ENCODE peak calls at places on chromosomes 5 and 9, in six cellular contexts. One of them, this sample, is unnamed.

GRCh38 chr9:133762488-133763271 is 24.5 kb upstream of the SARDH start:
- DNase-seq in CD4-positive, alpha-beta T cell: no peak
- DNase-seq in progenitor cell of endocrine pancreas: no peak
- DNase-seq in hepatocyte: no peak
- DNase-seq in AG10803: no peak
- DNase-seq in GM12865: no peak
- DNase-seq in this sample: no peak

GRCh38 chr5:83987513-83988292 is 267.0 kb upstream of the HAPLN1 start:
- DNase-seq in AG10803: no peak
- DNase-seq in progenitor cell of endocrine pancreas: no peak
- DNase-seq in CD4-positive, alpha-beta T cell: no peak
- DNase-seq in GM12865: no peak
- DNase-seq in hepatocyte: no peak
- DNase-seq in this sample: no peak

GRCh38 chr5:40399349-40399748 is 280.4 kb upstream of the PTGER4 start:
- DNase-seq in GM12865: no peak
- DNase-seq in CD4-positive, alpha-beta T cell: no peak
- DNase-seq in progenitor cell of endocrine pancreas: no peak
- DNase-seq in hepatocyte: no peak
- DNase-seq in AG10803: peak
- DNase-seq in this sample: no peak

GRCh38 chr9:27671591-27671990 is 98.3 kb upstream of the C9orf72 start:
- DNase-seq in AG10803: no peak
- DNase-seq in hepatocyte: no peak
- DNase-seq in GM12865: no peak
- DNase-seq in CD4-positive, alpha-beta T cell: no peak
- DNase-seq in progenitor cell of endocrine pancreas: no peak
- DNase-seq in this sample: no peak

GRCh38 chr9:90974007-90974406 is 172.4 kb downstream of the SYK start:
- DNase-seq in progenitor cell of endocrine pancreas: no peak
- DNase-seq in AG10803: peak
- DNase-seq in GM12865: peak
- DNase-seq in CD4-positive, alpha-beta T cell: no peak
- DNase-seq in hepatocyte: no peak
- DNase-seq in this sample: no peak

GRCh38 chr5:92836861-92837755 is 743.9 kb downstream of the NR2F1-AS1 start:
- DNase-seq in AG10803: peak
- DNase-seq in GM12865: no peak
- DNase-seq in hepatocyte: no peak
- DNase-seq in progenitor cell of endocrine pancreas: no peak
- DNase-seq in CD4-positive, alpha-beta T cell: no peak
- DNase-seq in this sample: no peak

GRCh38 chr5:73615085-73615484 is 10.9 kb upstream of the ARHGEF28 start:
- DNase-seq in AG10803: no peak
- DNase-seq in GM12865: no peak
- DNase-seq in progenitor cell of endocrine pancreas: no peak
- DNase-seq in CD4-positive, alpha-beta T cell: no peak
- DNase-seq in hepatocyte: peak
- DNase-seq in this sample: no peak

GRCh38 chr9:129110740-129111142 is at the start of gene CRAT:
- DNase-seq in GM12865: peak
- DNase-seq in hepatocyte: peak
- DNase-seq in CD4-positive, alpha-beta T cell: peak
- DNase-seq in progenitor cell of endocrine pancreas: peak
- DNase-seq in AG10803: peak
- DNase-seq in this sample: peak

GRCh38 chr5:7916171-7916804 is 47.3 kb downstream of the MTRR start:
- DNase-seq in GM12865: no peak
- DNase-seq in CD4-positive, alpha-beta T cell: no peak
- DNase-seq in hepatocyte: no peak
- DNase-seq in AG10803: peak
- DNase-seq in progenitor cell of endocrine pancreas: no peak
- DNase-seq in this sample: no peak

GRCh38 chr5:33788922-33789321 is 102.9 kb downstream of the ADAMTS12 start:
- DNase-seq in GM12865: no peak
- DNase-seq in AG10803: peak
- DNase-seq in progenitor cell of endocrine pancreas: no peak
- DNase-seq in hepatocyte: no peak
- DNase-seq in CD4-positive, alpha-beta T cell: no peak
- DNase-seq in this sample: no peak

GRCh38 chr9:122121391-122121790 is 28.3 kb upstream of the TTLL11 start:
- DNase-seq in AG10803: no peak
- DNase-seq in CD4-positive, alpha-beta T cell: no peak
- DNase-seq in GM12865: no peak
- DNase-seq in hepatocyte: no peak
- DNase-seq in progenitor cell of endocrine pancreas: no peak
- DNase-seq in this sample: no peak

GRCh38 chr9:92100237-92100911 is 14.8 kb downstream of the SPTLC1 start:
- DNase-seq in progenitor cell of endocrine pancreas: no peak
- DNase-seq in AG10803: peak
- DNase-seq in hepatocyte: peak
- DNase-seq in CD4-positive, alpha-beta T cell: no peak
- DNase-seq in GM12865: no peak
- DNase-seq in this sample: no peak

GRCh38 chr5:58649716-58650115 is 66.8 kb downstream of the RAB3C start:
- DNase-seq in CD4-positive, alpha-beta T cell: no peak
- DNase-seq in GM12865: no peak
- DNase-seq in AG10803: no peak
- DNase-seq in progenitor cell of endocrine pancreas: no peak
- DNase-seq in hepatocyte: no peak
- DNase-seq in this sample: no peak

GRCh38 chr9:93587651-93588347 is 11.4 kb downstream of the PHF2 start:
- DNase-seq in GM12865: no peak
- DNase-seq in AG10803: no peak
- DNase-seq in hepatocyte: peak
- DNase-seq in progenitor cell of endocrine pancreas: no peak
- DNase-seq in CD4-positive, alpha-beta T cell: no peak
- DNase-seq in this sample: no peak
- TF ChIP-seq CTCF in GM12865: no peak
- TF ChIP-seq CTCF in AG10803: peak
- TF ChIP-seq CTCF in hepatocyte: no peak
- TF ChIP-seq CTCF in progenitor cell of endocrine pancreas: peak
- TF ChIP-seq CTCF in CD4-positive, alpha-beta T cell: no peak
- TF ChIP-seq CTCF in this sample: no peak

DNA sequence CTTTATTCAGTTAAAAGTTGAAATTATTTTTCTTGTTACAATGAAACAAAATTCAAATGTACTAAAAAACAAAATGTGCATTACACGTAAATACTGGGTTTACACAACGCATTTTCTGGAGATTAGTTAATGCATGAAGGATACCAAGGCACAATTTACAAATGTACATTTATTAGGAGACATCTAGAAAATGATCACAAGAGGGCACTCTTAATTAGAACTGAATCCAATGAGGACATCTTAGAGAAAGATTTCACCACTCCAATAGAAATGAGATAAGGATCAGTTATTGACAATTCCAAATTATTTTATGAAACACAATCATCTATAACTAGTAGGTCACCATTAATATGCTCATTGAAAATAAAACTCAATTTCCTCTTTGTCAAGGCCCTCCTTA is 36.6 kb upstream of the CDH12 start:
- DNase-seq in progenitor cell of endocrine pancreas: no peak
- DNase-seq in CD4-positive, alpha-beta T cell: no peak
- DNase-seq in hepatocyte: no peak
- DNase-seq in AG10803: no peak
- DNase-seq in GM12865: no peak
- DNase-seq in this sample: no peak
- TF ChIP-seq CTCF in progenitor cell of endocrine pancreas: peak
- TF ChIP-seq CTCF in CD4-positive, alpha-beta T cell: no peak
- TF ChIP-seq CTCF in hepatocyte: peak
- TF ChIP-seq CTCF in AG10803: no peak
- TF ChIP-seq CTCF in GM12865: no peak
- TF ChIP-seq CTCF in this sample: peak

DNA sequence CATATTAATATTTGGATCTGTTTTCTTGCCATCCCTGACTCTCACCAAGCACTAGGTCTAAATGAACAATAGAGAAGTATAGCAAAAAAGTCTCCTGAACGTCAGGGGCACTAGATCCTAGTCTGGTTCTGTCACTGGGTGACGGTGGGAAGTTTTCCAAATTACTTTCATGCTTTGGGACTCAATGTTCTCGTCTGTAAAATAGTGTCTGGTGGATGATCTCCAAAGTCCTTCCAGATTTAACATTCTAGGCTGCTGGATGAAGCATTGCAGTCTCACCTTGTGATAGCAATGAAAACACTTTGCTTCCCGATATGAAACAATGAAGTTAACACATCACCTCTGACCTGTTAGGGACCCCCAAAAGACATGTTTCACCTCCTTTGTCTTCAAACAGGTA is 199.3 kb downstream of the SEC61B start:
- DNase-seq in AG10803: no peak
- DNase-seq in progenitor cell of endocrine pancreas: no peak
- DNase-seq in CD4-positive, alpha-beta T cell: no peak
- DNase-seq in GM12865: no peak
- DNase-seq in hepatocyte: no peak
- DNase-seq in this sample: no peak
- TF ChIP-seq CTCF in AG10803: no peak
- TF ChIP-seq CTCF in progenitor cell of endocrine pancreas: no peak
- TF ChIP-seq CTCF in CD4-positive, alpha-beta T cell: no peak
- TF ChIP-seq CTCF in GM12865: no peak
- TF ChIP-seq CTCF in hepatocyte: no peak
- TF ChIP-seq CTCF in this sample: no peak

DNA sequence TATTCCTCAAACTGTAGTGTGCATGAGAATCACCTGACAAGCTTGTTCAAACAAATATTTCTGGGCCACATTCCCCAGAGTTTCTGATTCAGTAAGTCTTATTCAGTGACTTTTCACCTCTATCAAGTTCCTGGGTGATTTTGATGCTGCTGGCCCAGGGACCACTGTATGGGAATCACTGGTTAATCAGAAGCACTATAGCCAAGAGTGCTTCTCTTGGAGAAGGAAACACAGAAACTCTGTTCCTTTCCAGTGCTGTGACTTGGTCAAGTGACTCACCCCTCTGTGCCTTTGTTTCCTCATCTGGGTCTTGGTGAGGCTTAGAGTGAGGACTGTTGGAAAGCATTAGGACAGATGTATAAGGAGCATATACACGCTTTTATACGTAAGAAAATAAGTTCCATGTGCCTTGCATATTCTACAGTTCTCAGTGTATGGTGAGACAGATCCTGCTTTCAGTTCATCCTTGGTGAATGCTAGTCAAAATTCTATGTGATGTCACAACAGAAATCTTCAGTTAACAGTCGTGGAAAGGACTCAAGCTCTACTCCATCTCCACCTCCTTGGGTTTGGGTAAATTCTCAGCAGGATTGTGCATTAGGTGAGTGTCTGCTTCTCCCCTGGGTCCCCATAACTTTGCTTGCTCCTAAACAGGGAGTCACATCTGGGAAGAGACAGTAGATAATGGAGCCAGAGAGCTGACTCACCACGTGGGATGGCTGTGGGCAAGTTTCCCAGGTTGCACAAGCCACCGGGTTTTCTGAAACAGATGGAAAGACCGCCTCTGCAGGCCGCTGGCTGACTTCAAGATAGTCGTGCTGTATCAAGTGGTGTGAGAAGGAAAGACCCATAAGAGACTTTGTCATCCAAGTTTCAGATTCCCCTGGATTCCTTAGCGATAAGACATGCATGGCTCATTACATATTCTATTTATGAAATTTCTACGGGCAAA is 117.0 kb downstream of the NXNL2 start:
- DNase-seq in CD4-positive, alpha-beta T cell: no peak
- DNase-seq in progenitor cell of endocrine pancreas: no peak
- DNase-seq in GM12865: no peak
- DNase-seq in AG10803: peak
- DNase-seq in hepatocyte: peak
- DNase-seq in this sample: no peak
- TF ChIP-seq CTCF in CD4-positive, alpha-beta T cell: no peak
- TF ChIP-seq CTCF in progenitor cell of endocrine pancreas: no peak
- TF ChIP-seq CTCF in GM12865: no peak
- TF ChIP-seq CTCF in AG10803: peak
- TF ChIP-seq CTCF in hepatocyte: no peak
- TF ChIP-seq CTCF in this sample: no peak

GRCh38 chr9:137030006-137030405 is 1.9 kb downstream of the FUT7 start:
- DNase-seq in progenitor cell of endocrine pancreas: no peak
- DNase-seq in hepatocyte: no peak
- DNase-seq in GM12865: no peak
- DNase-seq in AG10803: no peak
- DNase-seq in CD4-positive, alpha-beta T cell: no peak
- DNase-seq in this sample: no peak

GRCh38 chr9:137029058-137029922 is 1.3 kb upstream of the ABCA2 start:
- DNase-seq in AG10803: peak
- DNase-seq in GM12865: peak
- DNase-seq in CD4-positive, alpha-beta T cell: peak
- DNase-seq in hepatocyte: peak
- DNase-seq in progenitor cell of endocrine pancreas: peak
- DNase-seq in this sample: peak

GRCh38 chr9:137028013-137028280 is at the start of gene ABCA2:
- DNase-seq in CD4-positive, alpha-beta T cell: no peak
- DNase-seq in GM12865: no peak
- DNase-seq in AG10803: no peak
- DNase-seq in hepatocyte: no peak
- DNase-seq in progenitor cell of endocrine pancreas: no peak
- DNase-seq in this sample: no peak

GRCh38 chr9:137027369-137028012 is 546 bp downstream of the ABCA2 start:
- DNase-seq in hepatocyte: peak
- DNase-seq in GM12865: no peak
- DNase-seq in AG10803: peak
- DNase-seq in CD4-positive, alpha-beta T cell: no peak
- DNase-seq in progenitor cell of endocrine pancreas: no peak
- DNase-seq in this sample: no peak

GRCh38 chr9:137028281-137029057 is 432 bp upstream of the ABCA2 start:
- DNase-seq in CD4-positive, alpha-beta T cell: peak
- DNase-seq in progenitor cell of endocrine pancreas: peak
- DNase-seq in GM12865: peak
- DNase-seq in hepatocyte: peak
- DNase-seq in AG10803: peak
- DNase-seq in this sample: peak
- TF ChIP-seq CTCF in CD4-positive, alpha-beta T cell: no peak
- TF ChIP-seq CTCF in progenitor cell of endocrine pancreas: no peak
- TF ChIP-seq CTCF in GM12865: peak
- TF ChIP-seq CTCF in hepatocyte: peak
- TF ChIP-seq CTCF in AG10803: peak
- TF ChIP-seq CTCF in this sample: peak

DNA sequence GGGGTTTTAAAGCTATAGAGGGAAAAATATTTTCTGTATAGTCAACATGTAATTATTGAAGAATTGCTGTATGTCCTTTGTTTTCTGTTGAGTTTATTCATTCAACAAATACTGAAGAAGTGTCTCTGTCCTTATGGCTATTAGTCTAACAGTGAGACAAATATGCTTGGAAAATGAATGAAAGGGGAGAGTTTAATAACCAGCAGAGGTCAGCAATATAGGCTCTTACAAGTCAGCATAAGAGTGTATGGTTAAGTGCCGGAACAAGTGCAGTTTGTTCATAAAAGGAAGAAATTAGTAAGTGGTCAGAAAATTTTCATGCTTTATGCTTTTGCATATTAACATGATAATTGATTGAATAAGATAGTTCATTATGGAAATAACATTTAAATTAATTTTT is 3.6 kb downstream of the SCAMP1 start:
- DNase-seq in hepatocyte: no peak
- DNase-seq in GM12865: no peak
- DNase-seq in progenitor cell of endocrine pancreas: no peak
- DNase-seq in CD4-positive, alpha-beta T cell: no peak
- DNase-seq in AG10803: no peak
- DNase-seq in this sample: no peak
- TF ChIP-seq CTCF in hepatocyte: no peak
- TF ChIP-seq CTCF in GM12865: no peak
- TF ChIP-seq CTCF in progenitor cell of endocrine pancreas: no peak
- TF ChIP-seq CTCF in CD4-positive, alpha-beta T cell: no peak
- TF ChIP-seq CTCF in AG10803: no peak
- TF ChIP-seq CTCF in this sample: no peak